ENCODE peak calls at places on chromosomes 13 and 19, in ten cellular contexts. K is keratinocyte; M is HL-60; E is NCI-H1930; F is stimulated activated CD8-positive, alpha-beta memory T cell treated with anti-CD3 and anti-CD28 coated beads, Interleukin-2, amount 100 ng/mL, for 1 hour; Z is fibroblast of the aortic adventitia; O is naive B cell; J is nucleus accumbens; P is HS-5; W is stimulated activated naive CD4-positive, alpha-beta T cell. D is an unnamed sample.
A peak's percentile ranks its signal among the peaks of the same experiment; 100 is the strongest.

GRCh38 chr19:41887711-41888382 is 4.9 kb downstream of the ARHGEF1 start:
- DNase-seq in W (peak; percentile 76), J (peak; percentile 47), P (no peak), E (no peak), M (no peak), K (peak; percentile 98), Z (no peak), O (peak; percentile 64), F (peak; percentile 81), D (no peak)

GRCh38 chr13:32150794-32151193 is 119.2 kb downstream of the FRY start:
- DNase-seq in K (no peak), E (no peak), O (no peak), M (no peak), W (no peak), Z (peak; percentile 95), P (no peak), J (no peak), F (no peak), D (peak; percentile 84)

GRCh38 chr19:50718255-50719118 is 1.1 kb downstream of the SHANK1 start:
- DNase-seq in W (peak; percentile 10), Z (no peak), P (no peak), J (no peak), E (no peak), O (no peak), K (no peak), M (no peak), F (no peak), D (no peak)

GRCh38 chr13:77779461-77780272 is 82.2 kb downstream of the SLAIN1 start:
- DNase-seq in P (no peak), E (peak; percentile 51), O (peak; percentile 19), F (no peak), W (no peak), Z (peak; percentile 92), K (peak; percentile 9), J (no peak), M (peak; percentile 71), D (no peak)

GRCh38 chr13:41509996-41510395 is 52.6 kb downstream of the RGCC start:
- DNase-seq in M (no peak), O (no peak), F (no peak), W (no peak), P (no peak), K (no peak), Z (no peak), E (no peak), J (no peak), D (no peak)

GRCh38 chr13:97975280-97975850 is 21.9 kb downstream of the IPO5 start:
- DNase-seq in K (no peak), M (no peak), W (no peak), P (no peak), Z (no peak), J (peak; percentile 60), O (no peak), E (peak; percentile 67), F (no peak), D (no peak)

GRCh38 chr19:10235003-10235402 is 3.9 kb upstream of the S1PR2 start:
- DNase-seq in E (no peak), K (no peak), W (no peak), Z (no peak), M (no peak), F (no peak), P (no peak), O (no peak), J (no peak), D (no peak)

GRCh38 chr19:22026687-22027086 is 15.9 kb upstream of the ZNF208 start:
- DNase-seq in K (no peak), J (no peak), P (no peak), E (no peak), F (no peak), M (no peak), Z (no peak), W (no peak), O (no peak), D (no peak)

GRCh38 chr19:13083627-13084026 is 19.0 kb downstream of the LYL1 start:
- DNase-seq in E (no peak), K (no peak), P (no peak), W (no peak), F (no peak), O (no peak), M (no peak), Z (no peak), J (no peak), D (peak; percentile 48)

GRCh38 chr19:14006766-14007562 is 844 bp upstream of the RFX1 start:
- DNase-seq in E (no peak), P (no peak), Z (no peak), F (no peak), O (no peak), W (no peak), J (no peak), M (peak; percentile 85), K (no peak), D (peak; percentile 90)

GRCh38 chr19:18173572-18174294 is at the start of gene IFI30:
- DNase-seq in P (no peak), K (no peak), E (peak; percentile 17), M (peak; percentile 92), F (no peak), W (peak; percentile 57), O (peak; percentile 89), J (no peak), Z (peak; percentile 40), D (peak; percentile 90)

GRCh38 chr13:112767506-112768471 is 78.0 kb downstream of the ATP11A start:
- DNase-seq in F (no peak), E (no peak), K (no peak), W (no peak), J (no peak), P (no peak), O (peak; percentile 3), M (peak; percentile 32), Z (no peak), D (peak; percentile 84)

GRCh38 chr13:24228852-24229458 is 68.4 kb downstream of the SPATA13 start:
- DNase-seq in K (peak; percentile 19), F (no peak), M (no peak), P (peak; percentile 4), Z (peak; percentile 85), W (no peak), J (peak; percentile 18), O (peak; percentile 35), E (peak; percentile 34), D (no peak)

GRCh38 chr19:17855333-17856152 is 4.2 kb upstream of the RPL18A start:
- DNase-seq in E (peak; percentile 63), P (no peak), Z (peak; percentile 66), M (no peak), F (peak; percentile 83), O (peak; percentile 78), W (peak; percentile 86), J (peak; percentile 59), K (no peak), D (peak; percentile 95)

GRCh38 chr19:44305457-44305856 is 632 bp upstream of the ZNF235 start:
- DNase-seq in M (no peak), E (no peak), P (no peak), O (no peak), Z (no peak), J (no peak), F (no peak), W (no peak), K (no peak), D (no peak)

GRCh38 chr19:4357095-4357797 is 13.9 kb downstream of the MPND start:
- DNase-seq in M (no peak), W (no peak), J (no peak), O (no peak), P (no peak), F (no peak), Z (no peak), K (no peak), E (no peak), D (no peak)

GRCh38 chr13:23510979-23511735 is 59.1 kb upstream of the TNFRSF19 start:
- DNase-seq in P (no peak), F (no peak), W (no peak), O (peak; percentile 3), M (no peak), E (no peak), Z (no peak), K (no peak), J (no peak), D (no peak)

GRCh38 chr13:38941353-38941945 is 49.2 kb downstream of the STOML3 start:
- DNase-seq in E (no peak), Z (no peak), J (no peak), K (no peak), W (no peak), M (no peak), F (no peak), O (no peak), P (no peak), D (no peak)

GRCh38 chr19:2095338-2095938 is 688 bp downstream of the MOB3A start:
- DNase-seq in F (no peak), M (no peak), E (no peak), Z (no peak), O (no peak), K (no peak), J (no peak), P (no peak), W (no peak), D (peak; percentile 74)

GRCh38 chr13:26469602-26470001 is 87.9 kb upstream of the WASF3 start:
- DNase-seq in J (no peak), P (no peak), F (no peak), O (no peak), Z (no peak), E (peak; percentile 91), K (no peak), M (no peak), W (no peak), D (no peak)

GRCh38 chr19:2249010-2249866 is at the start of gene AMH:
- DNase-seq in O (no peak), J (no peak), K (no peak), Z (no peak), E (no peak), W (no peak), M (no peak), P (no peak), F (no peak), D (no peak)

GRCh38 chr13:50761406-50761805 is 82.1 kb downstream of the DLEU7 start:
- DNase-seq in K (peak; percentile 42), Z (no peak), J (no peak), E (no peak), P (no peak), F (no peak), O (no peak), W (no peak), M (no peak), D (no peak)